ENCODE peak calls at places on chromosomes 7 and 10, in nine cellular contexts. O is lung; S is CD8-positive, alpha-beta T cell; L is body of pancreas; U is right atrium auricular region; B is astrocyte; K is neural progenitor cell; M is right lobe of liver; F is fibroblast of lung. X is an unnamed sample.

GRCh38 chr10:109995178-109995577 is 12.6 kb upstream of the ADD3 start:
- DNase-seq in K (no peak), U (no peak), S (no peak), L (no peak), B (no peak), M (no peak), O (no peak), F (no peak), X (no peak)

GRCh38 chr7:105723582-105723981 is 142.3 kb upstream of the EFCAB10 start:
- DNase-seq in K (peak; percentile 47), S (no peak), U (no peak), O (no peak), F (no peak), B (no peak), L (peak; percentile 14), M (no peak), X (no peak)

GRCh38 chr7:83541187-83541960 is 107.6 kb downstream of the SEMA3E start:
- DNase-seq in L (no peak), O (no peak), U (no peak), B (no peak), F (no peak), K (no peak), M (no peak), S (no peak), X (no peak)

GRCh38 chr7:2680792-2681490 is 7.1 kb upstream of the AMZ1 start:
- DNase-seq in K (peak; percentile 85), O (peak; percentile 79), M (peak; percentile 89), U (peak; percentile 83), S (peak; percentile 71), L (peak; percentile 90), B (peak; percentile 20), F (peak; percentile 45), X (peak; percentile 68)

GRCh38 chr7:836429-836828 is 4.2 kb downstream of the SUN1 start:
- DNase-seq in B (peak; percentile 34), S (no peak), M (peak; percentile 58), L (peak; percentile 39), U (no peak), O (no peak), K (peak; percentile 48), F (peak; percentile 42), X (no peak)

GRCh38 chr7:465710-466400 is 53.8 kb downstream of the PDGFA start:
- DNase-seq in U (no peak), O (no peak), F (no peak), S (no peak), M (no peak), K (no peak), L (no peak), B (no peak), X (no peak)

GRCh38 chr7:153399554-153399940 is 640.0 kb downstream of the ACTR3B start:
- DNase-seq in U (no peak), B (no peak), L (no peak), F (no peak), M (no peak), S (no peak), K (peak; percentile 42), O (no peak), X (no peak)

GRCh38 chr10:111600772-111601171 is 523.9 kb downstream of the ADRA2A start:
- DNase-seq in K (peak; percentile 18), S (no peak), B (no peak), M (no peak), O (no peak), U (no peak), L (peak; percentile 83), F (no peak), X (no peak)

GRCh38 chr7:55571534-55572377 is 546 bp downstream of the VOPP1 start:
- DNase-seq in L (peak; percentile 67), M (peak; percentile 70), S (peak; percentile 74), F (peak; percentile 59), U (no peak), O (peak; percentile 54), K (peak; percentile 80), B (peak; percentile 35), X (no peak)

GRCh38 chr7:123652406-123652805 is 3.3 kb upstream of the LMOD2 start:
- DNase-seq in U (no peak), M (no peak), L (no peak), K (no peak), O (no peak), S (no peak), B (no peak), F (no peak), X (no peak)

GRCh38 chr10:133127291-133128125 is 32.5 kb upstream of the KNDC1 start:
- DNase-seq in K (no peak), L (peak; percentile 4), M (peak; percentile 16), B (no peak), F (no peak), U (no peak), O (no peak), S (no peak), X (no peak)

GRCh38 chr10:116741391-116742351 is 695 bp downstream of the HSPA12A start:
- DNase-seq in O (no peak), U (no peak), F (no peak), S (no peak), B (no peak), K (peak; percentile 56), L (peak; percentile 30), M (no peak), X (no peak)

GRCh38 chr10:105992928-105993327 is 1171.6 kb downstream of the SORCS1 start:
- DNase-seq in S (no peak), M (no peak), O (no peak), F (no peak), U (no peak), K (no peak), L (no peak), B (no peak), X (no peak)

GRCh38 chr10:102227050-102227449 is 951 bp downstream of the ELOVL3 start:
- DNase-seq in M (no peak), S (no peak), F (no peak), L (no peak), K (no peak), O (peak; percentile 55), B (no peak), U (no peak), X (no peak)

GRCh38 chr10:103491729-103492364 is 1.7 kb upstream of the NEURL1 start:
- DNase-seq in B (peak; percentile 92), L (no peak), O (no peak), M (no peak), U (no peak), K (peak; percentile 23), S (no peak), F (peak; percentile 92), X (no peak)

GRCh38 chr10:124498071-124498470 is 36.4 kb downstream of the LHPP start:
- DNase-seq in B (no peak), K (no peak), O (no peak), M (no peak), F (no peak), S (no peak), L (no peak), U (no peak), X (no peak)

GRCh38 chr7:155858521-155859061 is 46.3 kb upstream of the SHH start:
- DNase-seq in M (no peak), U (no peak), B (peak; percentile 29), F (peak; percentile 51), O (no peak), K (no peak), L (no peak), S (no peak), X (no peak)

GRCh38 chr10:69089638-69090599 is 2.0 kb downstream of the SRGN start:
- DNase-seq in M (no peak), L (peak; percentile 17), B (peak; percentile 58), O (no peak), U (no peak), S (peak; percentile 71), K (no peak), F (peak; percentile 57), X (no peak)

GRCh38 chr10:69087600-69088470 is at the start of gene SRGN:
- DNase-seq in F (peak; percentile 67), U (peak; percentile 95), L (peak; percentile 51), B (peak; percentile 62), K (no peak), M (no peak), S (peak; percentile 76), O (peak; percentile 81), X (no peak)

GRCh38 chr10:69088471-69088769 is 517 bp downstream of the SRGN start:
- DNase-seq in S (no peak), U (no peak), B (no peak), L (no peak), M (no peak), O (no peak), F (no peak), K (no peak), X (no peak)

GRCh38 chr10:69090687-69091450 is 3.0 kb downstream of the SRGN start:
- DNase-seq in B (no peak), F (no peak), U (no peak), L (no peak), M (no peak), S (no peak), K (no peak), O (no peak), X (no peak)

DNA sequence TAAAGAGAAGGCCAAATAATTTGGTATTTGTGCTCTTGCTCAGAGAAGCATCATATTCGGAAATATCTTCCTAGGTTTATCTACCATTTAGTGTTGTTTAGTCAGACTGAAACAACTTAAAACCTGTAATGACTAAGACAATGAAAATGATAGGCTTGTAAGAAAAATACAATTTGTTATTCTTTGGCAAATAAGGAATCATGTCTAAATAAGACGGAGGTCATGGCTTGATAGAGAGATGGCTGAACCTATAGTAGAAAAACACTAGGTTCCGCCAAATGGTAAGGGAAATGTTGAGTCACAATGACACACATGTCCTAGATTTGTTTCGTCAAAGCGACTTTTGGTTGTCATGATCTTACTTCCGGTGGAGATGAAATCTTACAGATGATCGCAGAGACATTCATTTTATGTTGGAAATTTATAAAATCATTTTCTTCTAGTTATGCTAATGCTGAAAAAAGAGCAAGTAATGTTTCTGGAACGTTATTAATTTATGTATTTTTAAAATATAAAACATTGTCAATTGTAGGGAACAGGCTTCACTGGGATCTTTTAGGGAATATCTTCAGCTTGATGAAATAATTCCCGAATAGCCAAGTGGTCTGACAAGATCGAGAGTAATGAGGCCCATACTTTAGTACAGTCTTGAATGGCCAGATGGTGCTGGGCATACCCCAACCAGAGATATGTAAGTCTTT is 1.0 kb downstream of the SRGN start:
- DNase-seq in U (no peak), B (peak; percentile 57), M (no peak), F (peak; percentile 61), O (no peak), K (no peak), S (no peak), L (no peak), X (no peak)
- H3K4me3 ChIP-seq in U (peak overlapping the region; percentile 51), B (peak overlapping the region; percentile 69), M (peak overlapping the region; percentile 46), F (peak overlapping the region; percentile 84), O (no peak overlapping the region), K (no peak overlapping the region), S (peak overlapping the region; percentile 89), L (no peak overlapping the region), X (no peak overlapping the region)

GRCh38 chr7:4702961-4703512 is 20.9 kb downstream of the FOXK1 start:
- DNase-seq in L (no peak), F (no peak), B (no peak), M (no peak), S (no peak), O (no peak), K (no peak), U (no peak), X (no peak)
- H3K4me1 ChIP-seq in L (peaks cover 10% of the 10 kb centered on the region), F (no peaks in the 10 kb centered on the region), B (peaks cover 55% of the 10 kb centered on the region), M (no peaks in the 10 kb centered on the region), S (peaks cover 17% of the 10 kb centered on the region), O (peaks cover 31% of the 10 kb centered on the region), K (peaks cover 37% of the 10 kb centered on the region), U (no peaks in the 10 kb centered on the region), X (peaks cover 3% of the 10 kb centered on the region)

GRCh38 chr10:63505562-63505961 is 15.6 kb upstream of the REEP3 start:
- DNase-seq in O (no peak), S (no peak), K (no peak), L (no peak), F (no peak), B (no peak), M (no peak), U (no peak), X (no peak)
- H3K4me3 ChIP-seq in O (no peak overlapping the region), S (no peak overlapping the region), K (no peak overlapping the region), L (no peak overlapping the region), F (no peak overlapping the region), B (no peak overlapping the region), M (no peak overlapping the region), U (no peak overlapping the region), X (no peak overlapping the region)

GRCh38 chr10:93211989-93212388 is 138.3 kb downstream of the CYP26A1 start:
- DNase-seq in B (no peak), U (no peak), K (no peak), M (no peak), F (peak; percentile 29), O (no peak), L (no peak), S (no peak), X (no peak)
- H3K4me1 ChIP-seq in B (no peaks in the 10 kb centered on the region), U (no peaks in the 10 kb centered on the region), K (no peaks in the 10 kb centered on the region), M (no peaks in the 10 kb centered on the region), F (no peaks in the 10 kb centered on the region), O (no peaks in the 10 kb centered on the region), L (no peaks in the 10 kb centered on the region), S (no peaks in the 10 kb centered on the region), X (peaks cover 2% of the 10 kb centered on the region)